ENCODE peak calls at places on chromosomes 16 and 17, in ten cellular contexts. One of them, this sample, is unnamed.

GRCh38 chr17:66175892-66176291 is 16.0 kb downstream of the CEP112 start:
- DNase-seq in astrocyte of the cerebellum: no peak
- DNase-seq in GM23338: no peak
- DNase-seq in BJ: no peak
- DNase-seq in upper lobe of right lung: no peak
- DNase-seq in neural progenitor cell: no peak
- DNase-seq in CD8-positive, alpha-beta T cell: no peak
- DNase-seq in neural crest cell: no peak
- DNase-seq in lower lobe of right lung: no peak
- DNase-seq in left lung: no peak
- DNase-seq in this sample: no peak

GRCh38 chr16:27787661-27788060 is 237.7 kb downstream of the KATNIP start:
- DNase-seq in GM23338: no peak
- DNase-seq in BJ: no peak
- DNase-seq in astrocyte of the cerebellum: no peak
- DNase-seq in upper lobe of right lung: no peak
- DNase-seq in neural progenitor cell: no peak
- DNase-seq in neural crest cell: no peak
- DNase-seq in lower lobe of right lung: no peak
- DNase-seq in CD8-positive, alpha-beta T cell: no peak
- DNase-seq in left lung: peak; percentile 12
- DNase-seq in this sample: no peak

GRCh38 chr16:12539185-12539929 is 264.3 kb downstream of the CPPED1 start:
- DNase-seq in BJ: peak; percentile 64
- DNase-seq in neural crest cell: no peak
- DNase-seq in neural progenitor cell: no peak
- DNase-seq in lower lobe of right lung: no peak
- DNase-seq in astrocyte of the cerebellum: peak; percentile 11
- DNase-seq in left lung: no peak
- DNase-seq in CD8-positive, alpha-beta T cell: no peak
- DNase-seq in GM23338: no peak
- DNase-seq in upper lobe of right lung: no peak
- DNase-seq in this sample: peak; percentile 38

GRCh38 chr17:64071111-64071510 is 50.7 kb upstream of the ICAM2 start:
- DNase-seq in GM23338: no peak
- DNase-seq in BJ: no peak
- DNase-seq in lower lobe of right lung: no peak
- DNase-seq in left lung: no peak
- DNase-seq in neural crest cell: no peak
- DNase-seq in CD8-positive, alpha-beta T cell: no peak
- DNase-seq in astrocyte of the cerebellum: no peak
- DNase-seq in upper lobe of right lung: no peak
- DNase-seq in neural progenitor cell: no peak
- DNase-seq in this sample: no peak

GRCh38 chr17:64329571-64329970 is 61.1 kb downstream of the PECAM1 start:
- DNase-seq in lower lobe of right lung: no peak
- DNase-seq in upper lobe of right lung: no peak
- DNase-seq in neural crest cell: no peak
- DNase-seq in CD8-positive, alpha-beta T cell: no peak
- DNase-seq in neural progenitor cell: no peak
- DNase-seq in BJ: no peak
- DNase-seq in left lung: no peak
- DNase-seq in astrocyte of the cerebellum: no peak
- DNase-seq in GM23338: no peak
- DNase-seq in this sample: no peak

GRCh38 chr17:36945160-36945559 is 3.6 kb upstream of the AATF start:
- DNase-seq in CD8-positive, alpha-beta T cell: no peak
- DNase-seq in astrocyte of the cerebellum: no peak
- DNase-seq in left lung: no peak
- DNase-seq in GM23338: no peak
- DNase-seq in neural progenitor cell: no peak
- DNase-seq in upper lobe of right lung: no peak
- DNase-seq in lower lobe of right lung: no peak
- DNase-seq in BJ: no peak
- DNase-seq in neural crest cell: no peak
- DNase-seq in this sample: no peak

GRCh38 chr16:8474576-8474975 is 115.7 kb downstream of the TMEM114 start:
- DNase-seq in BJ: no peak
- DNase-seq in astrocyte of the cerebellum: no peak
- DNase-seq in upper lobe of right lung: no peak
- DNase-seq in neural progenitor cell: no peak
- DNase-seq in CD8-positive, alpha-beta T cell: no peak
- DNase-seq in lower lobe of right lung: no peak
- DNase-seq in left lung: no peak
- DNase-seq in GM23338: no peak
- DNase-seq in neural crest cell: no peak
- DNase-seq in this sample: no peak

GRCh38 chr17:6162892-6163291 is 92.7 kb downstream of the WSCD1 start:
- DNase-seq in left lung: no peak
- DNase-seq in GM23338: peak; percentile 21
- DNase-seq in BJ: no peak
- DNase-seq in CD8-positive, alpha-beta T cell: no peak
- DNase-seq in neural crest cell: no peak
- DNase-seq in neural progenitor cell: no peak
- DNase-seq in upper lobe of right lung: no peak
- DNase-seq in astrocyte of the cerebellum: no peak
- DNase-seq in lower lobe of right lung: no peak
- DNase-seq in this sample: no peak

GRCh38 chr17:16085066-16085699 is 85.6 kb downstream of the TTC19 start:
- DNase-seq in upper lobe of right lung: no peak
- DNase-seq in left lung: no peak
- DNase-seq in neural crest cell: no peak
- DNase-seq in lower lobe of right lung: no peak
- DNase-seq in GM23338: no peak
- DNase-seq in BJ: peak; percentile 79
- DNase-seq in neural progenitor cell: no peak
- DNase-seq in CD8-positive, alpha-beta T cell: no peak
- DNase-seq in astrocyte of the cerebellum: peak; percentile 69
- DNase-seq in this sample: no peak

GRCh38 chr17:77483128-77483598 is 342.4 kb downstream of the SEC14L1 start:
- DNase-seq in left lung: peak; percentile 53
- DNase-seq in CD8-positive, alpha-beta T cell: no peak
- DNase-seq in BJ: no peak
- DNase-seq in neural progenitor cell: no peak
- DNase-seq in astrocyte of the cerebellum: no peak
- DNase-seq in neural crest cell: no peak
- DNase-seq in upper lobe of right lung: no peak
- DNase-seq in GM23338: no peak
- DNase-seq in lower lobe of right lung: no peak
- DNase-seq in this sample: no peak

GRCh38 chr16:57985204-57986121 is 14.5 kb upstream of the CNGB1 start:
- DNase-seq in upper lobe of right lung: no peak
- DNase-seq in BJ: no peak
- DNase-seq in left lung: peak; percentile 75
- DNase-seq in astrocyte of the cerebellum: no peak
- DNase-seq in lower lobe of right lung: peak; percentile 43
- DNase-seq in neural crest cell: no peak
- DNase-seq in CD8-positive, alpha-beta T cell: no peak
- DNase-seq in GM23338: peak; percentile 58
- DNase-seq in neural progenitor cell: peak; percentile 35
- DNase-seq in this sample: no peak

GRCh38 chr16:4315185-4316102 is at the start of gene GLIS2:
- DNase-seq in neural crest cell: peak; percentile 66
- DNase-seq in left lung: peak; percentile 91
- DNase-seq in CD8-positive, alpha-beta T cell: no peak
- DNase-seq in astrocyte of the cerebellum: no peak
- DNase-seq in neural progenitor cell: peak; percentile 94
- DNase-seq in GM23338: peak; percentile 89
- DNase-seq in lower lobe of right lung: peak; percentile 83
- DNase-seq in BJ: no peak
- DNase-seq in upper lobe of right lung: peak; percentile 92
- DNase-seq in this sample: peak; percentile 87

GRCh38 chr17:50354198-50354597 is 8.3 kb downstream of the XYLT2 start:
- DNase-seq in upper lobe of right lung: peak; percentile 54
- DNase-seq in lower lobe of right lung: no peak
- DNase-seq in astrocyte of the cerebellum: no peak
- DNase-seq in BJ: no peak
- DNase-seq in CD8-positive, alpha-beta T cell: peak; percentile 31
- DNase-seq in left lung: no peak
- DNase-seq in GM23338: no peak
- DNase-seq in neural progenitor cell: no peak
- DNase-seq in neural crest cell: no peak
- DNase-seq in this sample: no peak

GRCh38 chr17:45184144-45184543 is 22.5 kb downstream of the HEXIM2 start:
- DNase-seq in GM23338: no peak
- DNase-seq in lower lobe of right lung: no peak
- DNase-seq in astrocyte of the cerebellum: no peak
- DNase-seq in neural crest cell: no peak
- DNase-seq in upper lobe of right lung: no peak
- DNase-seq in neural progenitor cell: no peak
- DNase-seq in CD8-positive, alpha-beta T cell: no peak
- DNase-seq in BJ: no peak
- DNase-seq in left lung: no peak
- DNase-seq in this sample: no peak

GRCh38 chr17:80691784-80692183 is 147.1 kb downstream of the RPTOR start:
- DNase-seq in GM23338: no peak
- DNase-seq in BJ: no peak
- DNase-seq in left lung: no peak
- DNase-seq in astrocyte of the cerebellum: no peak
- DNase-seq in upper lobe of right lung: no peak
- DNase-seq in neural crest cell: no peak
- DNase-seq in lower lobe of right lung: no peak
- DNase-seq in neural progenitor cell: no peak
- DNase-seq in CD8-positive, alpha-beta T cell: no peak
- DNase-seq in this sample: no peak

DNA sequence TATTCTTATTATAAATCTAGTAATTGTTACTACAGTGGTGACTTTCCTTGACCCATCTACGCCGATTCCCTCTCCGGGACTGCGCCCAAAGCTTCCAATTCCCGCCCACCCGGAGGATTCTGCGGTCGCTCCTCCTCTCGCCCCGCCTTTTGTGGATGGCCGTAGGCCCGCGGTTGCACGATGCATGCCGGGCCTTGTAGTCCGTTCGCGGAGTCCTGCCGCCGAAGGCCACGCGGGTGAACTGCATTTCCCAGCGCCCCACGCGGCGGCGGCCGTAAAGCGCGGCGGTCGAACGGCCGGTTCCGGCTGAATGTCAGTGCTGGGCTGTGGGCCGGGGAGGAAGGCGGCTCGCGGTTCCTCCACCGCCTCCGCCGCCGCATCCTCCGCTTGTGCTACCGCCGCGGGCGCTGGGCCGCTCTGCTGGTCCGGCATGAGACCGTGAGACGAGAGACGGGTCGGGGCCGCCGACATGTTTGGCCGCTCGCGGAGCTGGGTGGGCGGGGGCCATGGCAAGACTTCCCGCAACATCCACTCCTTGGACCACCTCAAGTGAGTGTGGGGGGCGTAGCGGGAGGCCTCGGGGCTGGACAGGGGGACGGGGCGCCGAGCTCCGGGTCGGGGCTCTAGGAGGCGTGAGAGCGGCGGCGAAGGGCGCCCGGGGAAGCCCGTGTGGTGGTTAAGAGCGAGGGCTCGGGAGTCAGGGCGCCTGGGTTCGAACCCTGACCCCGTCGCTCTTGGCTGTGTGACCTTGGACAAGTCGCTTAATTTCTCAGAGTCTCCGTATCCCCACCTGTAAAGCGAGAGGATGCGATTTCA is at the start of gene CLEC16A:
- DNase-seq in CD8-positive, alpha-beta T cell: peak; percentile 98
- DNase-seq in neural crest cell: peak; percentile 91
- DNase-seq in BJ: peak; percentile 84
- DNase-seq in GM23338: peak; percentile 98
- DNase-seq in astrocyte of the cerebellum: peak; percentile 92
- DNase-seq in lower lobe of right lung: peak; percentile 99
- DNase-seq in left lung: peak; percentile 100
- DNase-seq in neural progenitor cell: peak; percentile 98
- DNase-seq in upper lobe of right lung: peak; percentile 99
- DNase-seq in this sample: peak; percentile 94
- TF ChIP-seq CTCF in CD8-positive, alpha-beta T cell: no peak
- TF ChIP-seq CTCF in neural crest cell: no peak
- TF ChIP-seq CTCF in BJ: no peak
- TF ChIP-seq CTCF in GM23338: no peak
- TF ChIP-seq CTCF in astrocyte of the cerebellum: no peak
- TF ChIP-seq CTCF in lower lobe of right lung: no peak
- TF ChIP-seq CTCF in left lung: peak; percentile 33
- TF ChIP-seq CTCF in neural progenitor cell: peak; percentile 6
- TF ChIP-seq CTCF in upper lobe of right lung: no peak
- TF ChIP-seq CTCF in this sample: no peak

GRCh38 chr17:69246726-69247375 is 18.2 kb upstream of the ABCA10 start:
- DNase-seq in GM23338: peak; percentile 79
- DNase-seq in BJ: no peak
- DNase-seq in left lung: no peak
- DNase-seq in upper lobe of right lung: no peak
- DNase-seq in lower lobe of right lung: no peak
- DNase-seq in astrocyte of the cerebellum: peak; percentile 45
- DNase-seq in CD8-positive, alpha-beta T cell: no peak
- DNase-seq in neural crest cell: no peak
- DNase-seq in neural progenitor cell: peak; percentile 60
- DNase-seq in this sample: peak; percentile 25
- TF ChIP-seq CTCF in GM23338: peak; percentile 59
- TF ChIP-seq CTCF in BJ: peak; percentile 53
- TF ChIP-seq CTCF in left lung: peak; percentile 51
- TF ChIP-seq CTCF in upper lobe of right lung: peak; percentile 66
- TF ChIP-seq CTCF in lower lobe of right lung: peak; percentile 63
- TF ChIP-seq CTCF in astrocyte of the cerebellum: peak; percentile 21
- TF ChIP-seq CTCF in CD8-positive, alpha-beta T cell: peak; percentile 87
- TF ChIP-seq CTCF in neural crest cell: peak; percentile 86
- TF ChIP-seq CTCF in neural progenitor cell: peak; percentile 78
- TF ChIP-seq CTCF in this sample: peak; percentile 27

GRCh38 chr17:74532115-74532514 is 840 bp upstream of the CD300LB start:
- DNase-seq in neural crest cell: no peak
- DNase-seq in left lung: no peak
- DNase-seq in astrocyte of the cerebellum: no peak
- DNase-seq in upper lobe of right lung: no peak
- DNase-seq in GM23338: peak; percentile 86
- DNase-seq in CD8-positive, alpha-beta T cell: peak; percentile 23
- DNase-seq in neural progenitor cell: no peak
- DNase-seq in BJ: no peak
- DNase-seq in lower lobe of right lung: peak; percentile 80
- DNase-seq in this sample: no peak
- TF ChIP-seq CTCF in neural crest cell: no peak
- TF ChIP-seq CTCF in left lung: no peak
- TF ChIP-seq CTCF in astrocyte of the cerebellum: no peak
- TF ChIP-seq CTCF in upper lobe of right lung: no peak
- TF ChIP-seq CTCF in GM23338: no peak
- TF ChIP-seq CTCF in CD8-positive, alpha-beta T cell: no peak
- TF ChIP-seq CTCF in neural progenitor cell: no peak
- TF ChIP-seq CTCF in BJ: no peak
- TF ChIP-seq CTCF in lower lobe of right lung: no peak
- TF ChIP-seq CTCF in this sample: no peak

DNA sequence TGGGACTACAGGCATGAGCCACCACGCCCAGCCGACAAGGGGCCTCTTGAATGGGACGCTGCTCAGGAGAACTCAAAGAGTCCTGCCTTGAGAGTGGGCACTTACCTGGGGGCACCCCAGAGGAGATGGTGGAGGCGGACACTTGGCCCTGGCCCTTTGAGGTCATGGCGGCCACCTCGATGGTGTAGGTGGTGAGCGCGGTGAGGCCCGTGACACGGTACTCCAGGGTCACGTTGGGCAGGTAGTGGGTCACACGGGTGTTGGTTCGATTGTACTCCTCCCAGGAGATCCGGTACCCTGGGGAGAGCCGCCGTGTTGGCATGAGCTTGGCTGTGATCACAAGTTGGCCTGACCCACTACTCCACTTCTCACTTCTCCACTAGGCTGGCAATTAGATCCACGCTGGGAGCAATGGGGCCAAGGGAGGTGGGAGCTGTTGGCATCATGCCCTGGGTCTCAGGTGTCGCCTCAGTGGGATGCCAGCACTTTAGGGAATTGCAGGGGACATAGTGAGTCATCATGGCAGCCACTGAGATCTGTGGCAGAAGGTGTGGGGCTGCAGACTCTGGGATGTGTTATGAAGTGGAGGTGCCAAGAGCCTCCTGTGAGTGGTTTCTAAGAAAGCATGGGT is 89.2 kb upstream of the CDC42EP4 start:
- DNase-seq in CD8-positive, alpha-beta T cell: no peak
- DNase-seq in upper lobe of right lung: no peak
- DNase-seq in lower lobe of right lung: no peak
- DNase-seq in astrocyte of the cerebellum: no peak
- DNase-seq in GM23338: no peak
- DNase-seq in neural progenitor cell: no peak
- DNase-seq in neural crest cell: no peak
- DNase-seq in left lung: peak; percentile 60
- DNase-seq in BJ: no peak
- DNase-seq in this sample: no peak
- TF ChIP-seq CTCF in CD8-positive, alpha-beta T cell: no peak
- TF ChIP-seq CTCF in upper lobe of right lung: no peak
- TF ChIP-seq CTCF in lower lobe of right lung: no peak
- TF ChIP-seq CTCF in astrocyte of the cerebellum: no peak
- TF ChIP-seq CTCF in GM23338: no peak
- TF ChIP-seq CTCF in neural progenitor cell: no peak
- TF ChIP-seq CTCF in neural crest cell: no peak
- TF ChIP-seq CTCF in left lung: no peak
- TF ChIP-seq CTCF in BJ: no peak
- TF ChIP-seq CTCF in this sample: no peak